ENCODE peak calls at places on chromosome 6, in five cellular contexts. One of them, this sample, is unnamed.

GRCh38 chr6:15249371-15250019 is 3.6 kb downstream of the JARID2 start:
- DNase-seq in SK-N-SH: no peak
- DNase-seq in ascending aorta: no peak
- DNase-seq in lower lobe of right lung: no peak
- DNase-seq in PC-9: no peak
- DNase-seq in this sample: no peak

GRCh38 chr6:157240960-157241311 is 82.4 kb downstream of the TMEM242 start:
- DNase-seq in lower lobe of right lung: no peak
- DNase-seq in SK-N-SH: no peak
- DNase-seq in PC-9: no peak
- DNase-seq in ascending aorta: no peak
- DNase-seq in this sample: no peak

GRCh38 chr6:99434702-99435530 is 9.8 kb upstream of the PNISR start:
- DNase-seq in PC-9: no peak
- DNase-seq in ascending aorta: no peak
- DNase-seq in SK-N-SH: peak; percentile 15
- DNase-seq in lower lobe of right lung: no peak
- DNase-seq in this sample: no peak

GRCh38 chr6:72946766-72947165 is 278.5 kb downstream of the KHDC1L start:
- DNase-seq in PC-9: no peak
- DNase-seq in lower lobe of right lung: no peak
- DNase-seq in ascending aorta: no peak
- DNase-seq in SK-N-SH: no peak
- DNase-seq in this sample: no peak

GRCh38 chr6:23659125-23659524 is 466.9 kb upstream of the NRSN1 start:
- DNase-seq in ascending aorta: no peak
- DNase-seq in SK-N-SH: peak; percentile 52
- DNase-seq in PC-9: no peak
- DNase-seq in lower lobe of right lung: no peak
- DNase-seq in this sample: no peak

GRCh38 chr6:157381631-157382621 is 936 bp downstream of the ZDHHC14 start:
- DNase-seq in ascending aorta: peak; percentile 81
- DNase-seq in lower lobe of right lung: peak; percentile 66
- DNase-seq in SK-N-SH: peak; percentile 81
- DNase-seq in PC-9: peak; percentile 43
- DNase-seq in this sample: no peak

GRCh38 chr6:144797881-144798589 is 512.9 kb downstream of the UTRN start:
- DNase-seq in SK-N-SH: no peak
- DNase-seq in ascending aorta: no peak
- DNase-seq in lower lobe of right lung: no peak
- DNase-seq in PC-9: peak; percentile 92
- DNase-seq in this sample: no peak

GRCh38 chr6:156517090-156517489 is 260.1 kb upstream of the ARID1B start:
- DNase-seq in PC-9: no peak
- DNase-seq in ascending aorta: no peak
- DNase-seq in SK-N-SH: no peak
- DNase-seq in lower lobe of right lung: no peak
- DNase-seq in this sample: no peak

GRCh38 chr6:111157412-111157811 is 70.1 kb downstream of the SLC16A10 start:
- DNase-seq in SK-N-SH: no peak
- DNase-seq in lower lobe of right lung: no peak
- DNase-seq in ascending aorta: no peak
- DNase-seq in PC-9: no peak
- DNase-seq in this sample: no peak

GRCh38 chr6:158047563-158048323 is 66.1 kb downstream of the SYNJ2 start:
- DNase-seq in lower lobe of right lung: peak; percentile 4
- DNase-seq in ascending aorta: no peak
- DNase-seq in PC-9: no peak
- DNase-seq in SK-N-SH: no peak
- DNase-seq in this sample: no peak

GRCh38 chr6:108562503-108562993 is 1.8 kb downstream of the FOXO3 start:
- DNase-seq in SK-N-SH: peak; percentile 69
- DNase-seq in PC-9: peak; percentile 96
- DNase-seq in lower lobe of right lung: peak; percentile 77
- DNase-seq in ascending aorta: peak; percentile 84
- DNase-seq in this sample: no peak

GRCh38 chr6:159279790-159280277 is 110.6 kb downstream of the FNDC1 start:
- DNase-seq in SK-N-SH: peak; percentile 82
- DNase-seq in lower lobe of right lung: no peak
- DNase-seq in PC-9: no peak
- DNase-seq in ascending aorta: no peak
- DNase-seq in this sample: no peak

GRCh38 chr6:161186173-161186769 is 87.6 kb downstream of the AGPAT4 start:
- DNase-seq in ascending aorta: no peak
- DNase-seq in SK-N-SH: no peak
- DNase-seq in PC-9: no peak
- DNase-seq in lower lobe of right lung: peak; percentile 88
- DNase-seq in this sample: no peak

GRCh38 chr6:41568585-41569384 is 22.6 kb downstream of the FOXP4 start:
- DNase-seq in ascending aorta: no peak
- DNase-seq in SK-N-SH: no peak
- DNase-seq in PC-9: no peak
- DNase-seq in lower lobe of right lung: peak; percentile 82
- DNase-seq in this sample: no peak
- H3K4me1 ChIP-seq in ascending aorta: peaks cover 2% of the 10 kb centered on the region
- H3K4me1 ChIP-seq in SK-N-SH: peaks cover 14% of the 10 kb centered on the region
- H3K4me1 ChIP-seq in PC-9: no peaks in the 10 kb centered on the region
- H3K4me1 ChIP-seq in lower lobe of right lung: peaks cover 17% of the 10 kb centered on the region
- H3K4me1 ChIP-seq in this sample: no peaks in the 10 kb centered on the region

GRCh38 chr6:709471-710056 is 16.6 kb upstream of the EXOC2 start:
- DNase-seq in lower lobe of right lung: no peak
- DNase-seq in PC-9: no peak
- DNase-seq in ascending aorta: no peak
- DNase-seq in SK-N-SH: no peak
- DNase-seq in this sample: no peak

GRCh38 chr6:712805-713204 is 19.9 kb upstream of the EXOC2 start:
- DNase-seq in lower lobe of right lung: no peak
- DNase-seq in ascending aorta: no peak
- DNase-seq in SK-N-SH: no peak
- DNase-seq in PC-9: no peak
- DNase-seq in this sample: no peak

GRCh38 chr6:711925-712324 is 19.0 kb upstream of the EXOC2 start:
- DNase-seq in PC-9: no peak
- DNase-seq in lower lobe of right lung: no peak
- DNase-seq in ascending aorta: no peak
- DNase-seq in SK-N-SH: no peak
- DNase-seq in this sample: no peak

GRCh38 chr6:713351-713750 is 20.4 kb upstream of the EXOC2 start:
- DNase-seq in PC-9: no peak
- DNase-seq in SK-N-SH: no peak
- DNase-seq in lower lobe of right lung: no peak
- DNase-seq in ascending aorta: no peak
- DNase-seq in this sample: no peak

DNA sequence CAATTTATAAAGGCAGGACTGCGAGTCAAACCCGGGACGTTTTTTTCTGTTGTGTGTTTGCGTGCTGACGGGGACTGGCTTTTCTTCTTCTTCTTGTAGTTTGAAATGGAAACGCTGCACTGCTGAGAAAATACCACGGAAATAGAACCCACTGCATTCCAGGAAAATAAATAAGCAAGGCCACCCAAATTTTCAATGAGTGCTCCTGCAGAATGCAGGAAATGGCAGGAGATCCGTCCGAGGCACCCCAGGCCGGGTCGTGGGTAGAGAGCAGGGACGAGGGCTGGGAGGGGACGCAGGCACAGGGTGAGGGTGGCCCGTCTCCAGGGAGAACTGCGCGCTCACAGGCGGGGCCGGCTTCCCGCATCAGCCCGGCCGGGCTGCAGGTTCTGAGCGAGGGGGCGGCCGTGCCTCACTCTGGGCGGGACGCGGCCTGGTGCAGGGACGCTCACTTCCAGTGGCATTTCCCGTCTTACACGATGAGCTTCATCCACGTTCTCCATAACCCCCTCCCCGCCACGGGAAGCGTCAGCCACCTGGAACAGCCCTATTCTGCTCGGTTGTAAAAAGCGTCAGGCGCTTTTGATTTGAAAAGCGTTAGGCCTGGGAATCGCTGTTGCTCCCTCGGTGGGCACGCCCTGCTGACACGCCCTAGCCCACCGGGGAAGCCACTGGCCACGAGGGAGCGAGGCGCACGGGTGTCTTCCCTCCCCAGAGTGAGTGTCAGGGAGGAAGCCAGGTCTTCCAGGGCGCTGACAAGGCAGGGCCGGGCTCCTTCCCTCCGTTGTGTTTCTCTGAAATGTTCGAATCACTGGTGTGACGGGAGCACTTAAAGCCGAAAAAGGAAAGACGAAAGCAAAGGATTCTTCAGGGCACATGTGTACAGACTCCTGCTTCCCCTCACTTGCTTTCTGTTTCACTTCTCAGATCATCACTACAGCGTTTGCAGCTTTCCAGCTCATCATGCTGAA is 17.9 kb upstream of the EXOC2 start:
- DNase-seq in PC-9: no peak
- DNase-seq in lower lobe of right lung: peak; percentile 80
- DNase-seq in ascending aorta: peak; percentile 70
- DNase-seq in SK-N-SH: peak; percentile 50
- DNase-seq in this sample: no peak
- H3K4me1 ChIP-seq in PC-9: no peaks in the 10 kb centered on the region
- H3K4me1 ChIP-seq in lower lobe of right lung: peaks cover 20% of the 10 kb centered on the region
- H3K4me1 ChIP-seq in ascending aorta: peaks cover 7% of the 10 kb centered on the region
- H3K4me1 ChIP-seq in SK-N-SH: no peaks in the 10 kb centered on the region
- H3K4me1 ChIP-seq in this sample: peaks cover 7% of the 10 kb centered on the region

GRCh38 chr6:30721198-30722024 is 1.3 kb downstream of the TUBB start:
- DNase-seq in SK-N-SH: peak; percentile 91
- DNase-seq in lower lobe of right lung: peak; percentile 94
- DNase-seq in PC-9: peak; percentile 63
- DNase-seq in ascending aorta: peak; percentile 95
- DNase-seq in this sample: peak; percentile 52

GRCh38 chr6:30719791-30720737 is at the start of gene TUBB:
- DNase-seq in ascending aorta: peak; percentile 99
- DNase-seq in SK-N-SH: peak; percentile 86
- DNase-seq in lower lobe of right lung: peak; percentile 98
- DNase-seq in PC-9: peak; percentile 94
- DNase-seq in this sample: peak; percentile 87

GRCh38 chr6:30722280-30723112 is 2.3 kb downstream of the TUBB start:
- DNase-seq in SK-N-SH: peak; percentile 73
- DNase-seq in lower lobe of right lung: peak; percentile 86
- DNase-seq in ascending aorta: peak; percentile 93
- DNase-seq in PC-9: peak; percentile 72
- DNase-seq in this sample: no peak

GRCh38 chr6:30719356-30719755 is 796 bp upstream of the TUBB start:
- DNase-seq in PC-9: no peak
- DNase-seq in ascending aorta: no peak
- DNase-seq in lower lobe of right lung: no peak
- DNase-seq in SK-N-SH: no peak
- DNase-seq in this sample: no peak

DNA sequence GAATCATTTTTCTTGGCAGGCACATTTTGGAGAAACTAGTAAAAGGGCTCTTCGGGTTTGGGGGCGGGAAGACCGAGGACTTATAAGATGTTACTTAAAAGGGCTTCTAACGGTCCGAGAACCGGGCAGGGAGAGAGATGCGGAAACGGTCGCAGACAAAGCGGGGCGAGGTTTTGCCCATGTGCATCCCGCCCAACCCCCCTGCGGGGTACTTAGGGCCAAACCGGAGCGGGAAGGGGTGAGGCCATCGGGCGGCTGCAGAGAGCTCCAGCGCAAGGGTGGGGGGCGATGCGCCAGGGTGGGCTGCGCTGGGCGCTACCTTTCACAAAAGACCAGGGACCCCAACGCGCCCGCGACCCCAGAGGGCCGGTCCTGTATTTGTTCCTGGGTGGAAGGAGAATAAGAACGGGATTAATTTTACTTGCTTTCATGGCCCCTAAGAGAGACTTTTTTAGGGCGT is 616 bp downstream of the TUBB start:
- DNase-seq in ascending aorta: peak; percentile 85
- DNase-seq in SK-N-SH: peak; percentile 67
- DNase-seq in PC-9: no peak
- DNase-seq in lower lobe of right lung: peak; percentile 86
- DNase-seq in this sample: peak; percentile 41
- H3K4me1 ChIP-seq in ascending aorta: peaks cover 54% of the 10 kb centered on the region
- H3K4me1 ChIP-seq in SK-N-SH: peaks cover 38% of the 10 kb centered on the region
- H3K4me1 ChIP-seq in PC-9: peaks cover 39% of the 10 kb centered on the region
- H3K4me1 ChIP-seq in lower lobe of right lung: peaks cover 54% of the 10 kb centered on the region
- H3K4me1 ChIP-seq in this sample: peaks cover 47% of the 10 kb centered on the region

GRCh38 chr6:36649086-36649485 is 29.4 kb upstream of the CDKN1A start:
- DNase-seq in ascending aorta: no peak
- DNase-seq in lower lobe of right lung: no peak
- DNase-seq in SK-N-SH: no peak
- DNase-seq in PC-9: no peak
- DNase-seq in this sample: no peak
- H3K4me1 ChIP-seq in ascending aorta: peaks cover 2% of the 10 kb centered on the region
- H3K4me1 ChIP-seq in lower lobe of right lung: peaks cover 24% of the 10 kb centered on the region
- H3K4me1 ChIP-seq in SK-N-SH: peaks cover 9% of the 10 kb centered on the region
- H3K4me1 ChIP-seq in PC-9: peaks cover 20% of the 10 kb centered on the region
- H3K4me1 ChIP-seq in this sample: peaks cover 31% of the 10 kb centered on the region

DNA sequence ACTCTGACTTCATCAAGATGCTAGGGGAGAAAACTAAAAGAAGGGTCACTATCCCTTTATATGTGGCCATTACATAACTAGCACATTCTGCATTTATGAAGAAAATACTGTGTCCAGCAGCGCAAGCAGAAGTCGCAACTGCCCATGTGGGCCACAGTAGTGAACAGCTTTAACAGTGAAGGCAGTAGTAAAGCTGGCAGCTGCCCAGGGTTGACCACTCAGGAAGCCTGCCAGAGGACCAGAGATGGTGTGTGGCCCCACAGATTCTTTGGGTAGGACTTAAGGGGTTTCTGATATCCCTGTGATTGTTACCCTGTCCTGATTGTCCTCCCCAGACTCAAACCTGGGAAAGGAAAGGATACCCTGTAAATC is 88.3 kb upstream of the NT5E start:
- DNase-seq in ascending aorta: no peak
- DNase-seq in SK-N-SH: no peak
- DNase-seq in PC-9: no peak
- DNase-seq in lower lobe of right lung: no peak
- DNase-seq in this sample: no peak
- H3K4me1 ChIP-seq in ascending aorta: peaks cover 10% of the 10 kb centered on the region
- H3K4me1 ChIP-seq in SK-N-SH: peaks cover 34% of the 10 kb centered on the region
- H3K4me1 ChIP-seq in PC-9: peaks cover 61% of the 10 kb centered on the region
- H3K4me1 ChIP-seq in lower lobe of right lung: no peaks in the 10 kb centered on the region
- H3K4me1 ChIP-seq in this sample: peaks cover 21% of the 10 kb centered on the region

DNA sequence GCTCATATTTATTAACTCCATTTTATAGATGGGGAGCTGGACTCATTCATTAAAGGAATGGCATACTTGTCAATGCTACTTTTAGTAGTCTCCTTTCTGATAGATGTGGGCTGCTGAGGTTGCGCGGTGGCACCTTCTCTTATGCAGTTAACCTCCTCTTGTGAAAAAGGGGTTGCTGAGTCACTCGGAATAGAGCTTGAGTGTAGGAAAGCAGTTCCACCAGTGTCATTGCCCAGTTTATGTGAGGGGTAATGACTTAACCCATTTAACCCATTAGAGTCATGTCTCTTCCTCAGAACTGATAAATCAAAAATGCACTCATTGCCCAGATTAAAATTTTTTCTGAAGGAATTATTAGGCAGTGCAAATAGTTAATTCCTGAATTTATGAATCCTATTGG is 6.3 kb downstream of the MAPK14 start:
- DNase-seq in SK-N-SH: no peak
- DNase-seq in lower lobe of right lung: no peak
- DNase-seq in PC-9: no peak
- DNase-seq in ascending aorta: no peak
- DNase-seq in this sample: no peak
- H3K4me1 ChIP-seq in SK-N-SH: no peaks in the 10 kb centered on the region
- H3K4me1 ChIP-seq in lower lobe of right lung: peaks cover 93% of the 10 kb centered on the region
- H3K4me1 ChIP-seq in PC-9: peaks cover 17% of the 10 kb centered on the region
- H3K4me1 ChIP-seq in ascending aorta: peaks cover 52% of the 10 kb centered on the region
- H3K4me1 ChIP-seq in this sample: peaks cover 93% of the 10 kb centered on the region